ENCODE peak calls at places on chromosomes 3 and 15, in seven cellular contexts. T, Q, F, A, X, I and L are unnamed samples.

GRCh38 chr3:158918008-158918407 is 116.2 kb downstream of the MFSD1 start:
- DNase-seq in Q (peak), A (peak), X (peak), I (peak), T (peak), F (peak), L (peak)

GRCh38 chr15:39833515-39833981 is 50.9 kb upstream of the FSIP1 start:
- DNase-seq in X (no peak), T (no peak), A (no peak), F (peak), I (peak), Q (peak), L (no peak)

GRCh38 chr15:72782993-72783562 is 480 bp downstream of the ADPGK start:
- DNase-seq in T (peak), A (no peak), Q (peak), X (no peak), I (peak), F (peak), L (no peak)

GRCh38 chr15:61091229-61091628 is 137.9 kb downstream of the RORA start:
- DNase-seq in I (no peak), T (no peak), A (no peak), Q (no peak), X (no peak), F (no peak), L (no peak)

GRCh38 chr3:196639517-196640500 is at the start of gene NRROS:
- DNase-seq in X (no peak), I (peak), Q (peak), A (peak), F (no peak), T (peak), L (no peak)

GRCh38 chr3:173938159-173938558 is 540.6 kb downstream of the NLGN1 start:
- DNase-seq in T (no peak), A (peak), F (peak), Q (peak), X (peak), I (peak), L (peak)

GRCh38 chr15:68289621-68290352 is 12.2 kb downstream of the FEM1B start:
- DNase-seq in F (no peak), I (no peak), T (no peak), Q (no peak), A (no peak), X (no peak), L (no peak)

GRCh38 chr3:132735589-132735988 is 13.4 kb upstream of the NPHP3 start:
- DNase-seq in T (no peak), Q (no peak), F (no peak), A (no peak), X (no peak), I (no peak), L (no peak)

GRCh38 chr3:66407281-66408218 is 93.3 kb downstream of the LRIG1 start:
- DNase-seq in I (peak), A (peak), T (peak), X (peak), Q (peak), F (peak), L (peak)

GRCh38 chr3:72113564-72113963 is 328.6 kb upstream of the PROK2 start:
- DNase-seq in Q (no peak), A (no peak), F (no peak), X (no peak), I (no peak), T (no peak), L (no peak)

GRCh38 chr15:57685316-57685715 is 21.2 kb upstream of the POLR2M start:
- DNase-seq in A (no peak), Q (no peak), F (no peak), T (no peak), X (no peak), I (no peak), L (no peak)

GRCh38 chr15:94631608-94632007 is 400.2 kb downstream of the MCTP2 start:
- DNase-seq in X (no peak), A (no peak), T (peak), Q (no peak), I (no peak), F (no peak), L (no peak)

GRCh38 chr15:97482521-97482920 is 478.0 kb upstream of the ARRDC4 start:
- DNase-seq in T (no peak), I (no peak), Q (no peak), A (no peak), X (no peak), F (no peak), L (no peak)

GRCh38 chr15:93974804-93975481 is 256.4 kb upstream of the MCTP2 start:
- DNase-seq in Q (peak), I (peak), F (peak), X (peak), T (no peak), A (peak), L (peak)

GRCh38 chr3:60154011-60154410 is 1097.2 kb downstream of the FHIT start:
- DNase-seq in I (no peak), X (no peak), A (no peak), F (no peak), Q (no peak), T (no peak), L (no peak)

GRCh38 chr3:111810909-111811308 is 48.2 kb upstream of the PHLDB2 start:
- DNase-seq in T (no peak), A (peak), Q (peak), X (peak), I (peak), F (peak), L (peak)

GRCh38 chr15:44231842-44232241 is 36.8 kb upstream of the FRMD5 start:
- DNase-seq in Q (no peak), T (no peak), I (no peak), X (no peak), A (no peak), F (no peak), L (no peak)

GRCh38 chr3:72722930-72723726 is 125.1 kb downstream of the SHQ1 start:
- DNase-seq in I (peak), Q (peak), X (peak), T (no peak), F (peak), A (no peak), L (no peak)

GRCh38 chr3:13141991-13142412 is 68.8 kb upstream of the IQSEC1 start:
- DNase-seq in X (no peak), I (peak), A (peak), F (peak), T (peak), Q (peak), L (no peak)

GRCh38 chr15:60315878-60316277 is 81.9 kb downstream of the ANXA2 start:
- DNase-seq in T (no peak), X (no peak), I (no peak), A (no peak), Q (no peak), F (no peak), L (no peak)

GRCh38 chr3:87798567-87798947 is 260.2 kb downstream of the CGGBP1 start:
- DNase-seq in X (no peak), I (no peak), F (peak), Q (peak), A (no peak), T (no peak), L (no peak)

GRCh38 chr3:133855772-133856171 is 39.9 kb downstream of the RAB6B start:
- DNase-seq in X (no peak), I (no peak), T (no peak), F (no peak), A (no peak), Q (no peak), L (no peak)

GRCh38 chr15:57438166-57438565 is 61.9 kb downstream of the CGNL1 start:
- DNase-seq in A (no peak), I (no peak), Q (no peak), X (no peak), F (no peak), T (no peak), L (no peak)

GRCh38 chr3:43074482-43074881 is 31.4 kb downstream of the POMGNT2 start:
- DNase-seq in X (no peak), T (peak), I (no peak), A (no peak), F (no peak), Q (no peak), L (no peak)

GRCh38 chr15:29289179-29289578 is 19.6 kb upstream of the NSMCE3 start:
- DNase-seq in A (no peak), I (no peak), X (no peak), T (no peak), F (peak), Q (no peak), L (no peak)

GRCh38 chr15:49059491-49059890 is 13.2 kb upstream of the SECISBP2L start:
- DNase-seq in X (no peak), A (no peak), Q (no peak), F (no peak), T (no peak), I (no peak), L (no peak)

GRCh38 chr3:177357352-177358084 is 160.2 kb upstream of the TBL1XR1 start:
- DNase-seq in T (peak), A (peak), F (peak), I (peak), X (peak), Q (peak), L (peak)

DNA sequence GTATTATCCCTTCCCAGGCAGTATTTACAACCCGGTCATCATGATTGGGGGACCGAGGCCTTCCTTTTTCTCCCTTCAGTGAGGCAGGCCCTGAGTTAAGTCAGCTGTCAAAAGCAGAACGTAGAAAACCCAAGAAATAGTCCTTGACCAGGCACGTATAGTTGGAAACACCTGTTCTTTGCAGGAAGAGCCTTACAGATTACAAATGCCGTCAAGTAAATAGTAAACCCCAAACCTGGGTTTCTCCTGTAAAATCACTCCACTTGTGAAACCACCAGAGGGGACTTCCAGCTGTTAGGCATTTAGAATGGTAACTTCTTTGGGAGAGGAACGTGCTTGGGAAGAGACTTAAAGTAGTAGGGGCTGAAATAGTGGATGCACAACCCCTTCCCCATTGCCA is 1.0 kb upstream of the BTBD1 start:
- DNase-seq in X (no peak), Q (no peak), F (no peak), I (no peak), T (no peak), A (no peak), L (no peak)
- H3K4me2 ChIP-seq in X (peak), Q (no peak), F (peak), I (no peak), T (peak), A (no peak), L (no peak)

GRCh38 chr15:91409430-91409829 is 309.4 kb downstream of the SV2B start:
- DNase-seq in F (no peak), Q (no peak), I (no peak), A (no peak), X (no peak), T (no peak), L (no peak)

GRCh38 chr15:91411570-91411969 is 311.5 kb downstream of the SV2B start:
- DNase-seq in A (no peak), F (no peak), I (no peak), Q (no peak), X (no peak), T (no peak), L (no peak)

GRCh38 chr15:91407237-91407889 is 307.3 kb downstream of the SV2B start:
- DNase-seq in T (no peak), X (peak), A (peak), Q (peak), I (peak), F (peak), L (no peak)

GRCh38 chr15:91412529-91412928 is 312.5 kb downstream of the SV2B start:
- DNase-seq in Q (peak), T (no peak), I (no peak), A (no peak), F (no peak), X (no peak), L (no peak)

DNA sequence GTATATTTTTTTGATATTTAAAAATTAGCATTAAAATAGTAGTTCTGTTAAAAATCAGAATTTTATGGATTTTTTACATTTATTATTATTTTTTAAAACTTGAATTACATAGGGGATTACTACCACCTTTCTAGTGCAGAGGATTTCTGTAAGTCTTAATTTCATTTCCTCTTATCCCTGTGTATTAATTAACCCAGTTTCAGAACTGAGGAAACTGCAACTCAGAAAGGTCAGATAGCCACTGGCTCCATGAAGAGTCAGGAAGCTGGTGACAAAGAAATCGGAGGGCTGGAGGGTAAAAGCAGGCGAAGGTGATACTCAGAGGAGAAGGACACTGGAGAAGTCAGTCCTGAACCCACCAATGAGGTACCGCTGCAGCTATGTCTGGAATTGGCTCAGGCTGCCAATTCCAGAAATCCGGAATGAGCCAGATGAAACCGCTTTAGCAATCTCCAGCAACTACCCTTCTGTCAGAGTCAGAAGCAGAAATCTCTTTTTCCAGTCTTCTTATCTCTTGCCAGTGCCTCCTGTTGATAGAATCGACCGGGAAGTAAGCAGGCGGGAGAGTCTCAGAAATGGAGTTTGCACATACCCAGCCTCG is 308.5 kb downstream of the SV2B start:
- DNase-seq in Q (no peak), A (peak), F (no peak), T (no peak), X (no peak), I (peak), L (no peak)
- H3K4me2 ChIP-seq in Q (peak), A (peak), F (no peak), T (no peak), X (no peak), I (no peak), L (no peak)

GRCh38 chr15:79073336-79073735 is 17.2 kb downstream of the RASGRF1 start:
- DNase-seq in A (no peak), Q (no peak), X (no peak), I (no peak), F (no peak), T (no peak), L (no peak)
- H3K4me2 ChIP-seq in A (no peak), Q (no peak), X (no peak), I (no peak), F (no peak), T (no peak), L (no peak)

GRCh38 chr3:195150194-195151118 is 120.5 kb downstream of the XXYLT1 start:
- DNase-seq in Q (no peak), T (no peak), F (peak), A (peak), X (no peak), I (peak), L (no peak)
- H3K4me2 ChIP-seq in Q (no peak), T (no peak), F (peak), A (peak), X (no peak), I (peak), L (no peak)

GRCh38 chr3:38637906-38638305 is 11.6 kb downstream of the SCN5A start:
- DNase-seq in Q (no peak), T (no peak), X (no peak), I (no peak), A (no peak), F (no peak), L (no peak)
- H3K4me2 ChIP-seq in Q (no peak), T (no peak), X (no peak), I (no peak), A (no peak), F (no peak), L (no peak)

GRCh38 chr3:61828880-61829279 is 267.5 kb downstream of the PTPRG start:
- DNase-seq in X (no peak), I (no peak), F (no peak), Q (no peak), T (no peak), A (no peak), L (no peak)
- H3K4me2 ChIP-seq in X (no peak), I (no peak), F (no peak), Q (no peak), T (no peak), A (no peak), L (no peak)